ENCODE peak calls at places on chromosomes 11 and 22, in six cellular contexts. U, E, D, Q, Z and F are unnamed samples.

GRCh38 chr11:69944146-69944795 is 125.1 kb upstream of the FGF3 start:
- DNase-seq in U (no peak), E (no peak), D (no peak), Q (peak), Z (no peak), F (no peak)

GRCh38 chr22:36084717-36085116 is 56.1 kb upstream of the RBFOX2 start:
- DNase-seq in U (no peak), E (no peak), D (no peak), Q (no peak), Z (no peak), F (no peak)

GRCh38 chr11:1367721-1368120 is 22.0 kb upstream of the BRSK2 start:
- DNase-seq in U (no peak), E (no peak), D (no peak), Q (no peak), Z (no peak), F (no peak)

GRCh38 chr11:75308116-75308515 is 43.3 kb downstream of the ARRB1 start:
- DNase-seq in U (no peak), E (no peak), D (no peak), Q (peak), Z (no peak), F (no peak)

GRCh38 chr22:49102367-49102766 is 725.3 kb downstream of the BRD1 start:
- DNase-seq in U (no peak), E (no peak), D (no peak), Q (no peak), Z (no peak), F (no peak)

GRCh38 chr22:46002757-46003270 is 25.9 kb upstream of the WNT7B start:
- DNase-seq in U (no peak), E (peak), D (no peak), Q (no peak), Z (no peak), F (peak)

GRCh38 chr11:49995559-49995958 is 13.2 kb upstream of the OR4C12 start:
- DNase-seq in U (no peak), E (no peak), D (no peak), Q (no peak), Z (no peak), F (peak)

GRCh38 chr22:45640941-45641621 is 30.6 kb upstream of the ATXN10 start:
- DNase-seq in U (no peak), E (no peak), D (no peak), Q (no peak), Z (no peak), F (no peak)

GRCh38 chr11:13008625-13009475 is at the start of gene RASSF10:
- DNase-seq in U (peak), E (peak), D (no peak), Q (peak), Z (no peak), F (no peak)

GRCh38 chr22:48957987-48958321 is 869.7 kb downstream of the BRD1 start:
- DNase-seq in U (peak), E (no peak), D (no peak), Q (no peak), Z (no peak), F (no peak)

GRCh38 chr11:77082838-77083552 is 16.2 kb downstream of the CAPN5 start:
- DNase-seq in U (peak), E (no peak), D (peak), Q (no peak), Z (peak), F (no peak)

GRCh38 chr11:67489860-67490726 is 7.3 kb downstream of the AIP start:
- DNase-seq in U (no peak), E (no peak), D (no peak), Q (no peak), Z (no peak), F (no peak)

GRCh38 chr11:84780689-84781293 is 846.4 kb downstream of the DLG2 start:
- DNase-seq in U (no peak), E (no peak), D (no peak), Q (no peak), Z (no peak), F (no peak)

GRCh38 chr22:35212020-35212419 is 45.3 kb upstream of the HMGXB4 start:
- DNase-seq in U (no peak), E (no peak), D (no peak), Q (no peak), Z (no peak), F (peak)

GRCh38 chr11:74338963-74339362 is 27.5 kb upstream of the P4HA3 start:
- DNase-seq in U (no peak), E (no peak), D (no peak), Q (no peak), Z (no peak), F (no peak)

GRCh38 chr11:102494216-102494615 is 36.3 kb downstream of the MMP7 start:
- DNase-seq in U (no peak), E (peak), D (no peak), Q (no peak), Z (no peak), F (no peak)

GRCh38 chr11:107478922-107479321 is 21.3 kb upstream of the CWF19L2 start:
- DNase-seq in U (no peak), E (no peak), D (no peak), Q (no peak), Z (no peak), F (no peak)

GRCh38 chr11:15615412-15616096 is 500.8 kb downstream of the INSC start:
- DNase-seq in U (no peak), E (no peak), D (no peak), Q (no peak), Z (no peak), F (no peak)

GRCh38 chr11:83610996-83611395 is 324.8 kb upstream of the CCDC90B start:
- DNase-seq in U (no peak), E (no peak), D (no peak), Q (no peak), Z (no peak), F (no peak)

GRCh38 chr11:71116435-71117040 is 135.8 kb downstream of the SHANK2 start:
- DNase-seq in U (no peak), E (no peak), D (no peak), Q (no peak), Z (no peak), F (no peak)

GRCh38 chr11:116130122-116130521 is 625.9 kb upstream of the CADM1 start:
- DNase-seq in U (no peak), E (no peak), D (no peak), Q (no peak), Z (no peak), F (no peak)

GRCh38 chr11:14449302-14449714 is 50.3 kb downstream of the COPB1 start:
- DNase-seq in U (no peak), E (no peak), D (no peak), Q (no peak), Z (no peak), F (no peak)

GRCh38 chr11:100619484-100619883 is 67.6 kb upstream of the ARHGAP42 start:
- DNase-seq in U (no peak), E (no peak), D (no peak), Q (no peak), Z (no peak), F (peak)

GRCh38 chr11:77381749-77382693 is 80.5 kb upstream of the GDPD4 start:
- DNase-seq in U (no peak), E (no peak), D (no peak), Q (no peak), Z (no peak), F (no peak)

DNA sequence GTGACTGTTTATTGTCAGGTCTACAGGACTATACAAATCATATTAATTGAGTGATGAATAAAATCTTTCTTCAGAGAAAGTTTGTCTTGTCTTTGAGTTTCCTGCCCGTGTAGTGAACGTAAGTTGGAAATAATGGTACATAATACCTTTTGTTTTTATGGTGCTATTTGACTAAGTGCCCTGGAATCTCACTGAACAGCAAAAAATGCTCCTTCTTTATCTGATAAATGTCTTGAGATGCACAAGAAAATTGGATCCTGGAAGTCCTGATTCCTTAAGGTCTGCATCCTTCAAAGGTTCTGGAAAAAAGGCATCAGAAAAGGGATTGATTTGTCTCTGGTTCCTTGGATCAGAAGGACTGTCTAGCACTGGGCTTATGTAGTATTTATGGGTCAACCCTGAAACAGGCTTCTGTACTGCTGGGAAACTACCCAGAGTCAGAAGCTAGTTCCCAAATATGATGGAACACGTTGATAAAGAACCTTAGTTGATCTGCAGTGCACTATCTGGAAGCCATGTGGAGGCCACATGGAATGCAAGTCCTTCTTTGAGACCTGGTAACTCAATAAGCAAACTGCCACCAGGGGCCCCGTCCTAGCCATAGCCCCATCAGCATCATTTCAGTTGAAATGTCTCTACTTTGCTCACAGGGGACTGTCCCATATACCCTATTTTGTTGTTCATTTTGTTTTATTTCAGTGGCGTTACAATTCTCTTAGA is 100.6 kb upstream of the CD44 start:
- DNase-seq in U (no peak), E (no peak), D (no peak), Q (no peak), Z (no peak), F (no peak)
- TF ChIP-seq POLR2A in U (no peak), E (no peak), D (no peak), Q (no peak), Z (no peak), F (no peak)

GRCh38 chr11:109957601-109958000 is 135.6 kb upstream of the ZC3H12C start:
- DNase-seq in U (no peak), E (no peak), D (no peak), Q (no peak), Z (no peak), F (no peak)

GRCh38 chr11:109957000-109957399 is 136.2 kb upstream of the ZC3H12C start:
- DNase-seq in U (no peak), E (no peak), D (no peak), Q (no peak), Z (no peak), F (no peak)

GRCh38 chr11:109954534-109954933 is 138.7 kb upstream of the ZC3H12C start:
- DNase-seq in U (no peak), E (no peak), D (no peak), Q (no peak), Z (no peak), F (no peak)

GRCh38 chr11:109960831-109961230 is 132.4 kb upstream of the ZC3H12C start:
- DNase-seq in U (no peak), E (no peak), D (peak), Q (no peak), Z (peak), F (no peak)

DNA sequence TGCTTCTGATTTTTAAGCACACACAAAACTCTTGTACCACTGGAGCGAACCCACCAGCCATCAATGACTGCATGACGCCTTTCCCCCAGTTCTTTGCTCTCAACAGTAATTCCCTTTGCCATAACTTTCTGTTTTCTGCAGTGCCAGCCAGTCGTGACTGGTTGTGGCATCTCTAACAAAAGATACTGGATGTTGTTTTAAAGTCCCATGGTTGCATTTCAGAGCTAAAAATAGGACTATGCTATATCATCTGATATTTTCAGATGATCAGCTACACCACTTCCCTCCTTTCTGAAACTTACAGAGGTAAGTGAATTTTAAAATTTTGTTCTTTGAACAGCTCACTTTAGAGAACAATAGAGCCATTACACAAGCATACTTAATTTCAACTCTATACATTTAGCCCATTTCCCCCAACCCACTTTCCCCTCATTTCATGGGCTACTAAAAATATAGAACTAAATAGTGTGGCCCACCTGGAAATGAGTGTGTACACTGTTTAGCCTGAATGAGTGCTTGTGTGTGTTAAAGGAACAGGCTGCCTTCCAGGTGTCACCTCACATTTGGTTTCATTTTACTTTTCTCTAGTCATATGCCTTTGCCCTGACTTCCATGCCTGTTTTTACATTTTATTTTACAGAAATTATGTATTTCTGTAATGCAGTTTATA is 136.9 kb upstream of the ZC3H12C start:
- DNase-seq in U (no peak), E (no peak), D (no peak), Q (no peak), Z (no peak), F (no peak)
- TF ChIP-seq POLR2A in U (no peak), E (no peak), D (no peak), Q (no peak), Z (no peak), F (no peak)

GRCh38 chr22:41288245-41288946 is 2.4 kb upstream of the RANGAP1 start:
- DNase-seq in U (no peak), E (peak), D (no peak), Q (peak), Z (no peak), F (no peak)
- TF ChIP-seq POLR2A in U (no peak), E (no peak), D (no peak), Q (no peak), Z (no peak), F (no peak)

DNA sequence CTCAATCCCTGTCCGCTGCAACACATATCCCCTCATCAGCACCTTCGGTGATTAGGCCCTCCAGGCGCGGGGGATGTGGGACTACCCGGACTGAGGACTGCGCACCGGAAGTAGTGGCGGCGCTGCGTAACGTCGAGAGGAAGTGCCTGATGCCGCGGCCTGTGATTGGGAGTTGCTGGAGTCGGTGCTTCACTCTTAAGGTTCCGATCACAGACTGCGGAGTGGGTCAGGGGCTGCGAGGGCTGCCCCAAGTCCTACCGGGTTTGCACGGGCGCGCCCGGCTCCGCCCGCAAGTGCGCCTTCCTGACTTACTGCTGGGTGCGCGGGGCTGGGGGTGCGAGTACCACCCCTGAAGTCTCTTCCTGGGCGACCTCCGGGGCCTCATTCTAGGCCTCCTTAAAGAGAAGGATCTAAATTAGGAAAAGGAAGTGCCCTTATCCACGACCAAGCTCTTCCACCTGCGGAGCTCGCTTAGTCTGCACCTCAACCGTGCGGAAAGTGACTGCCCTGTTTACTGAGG is at the start of gene ALKBH3:
- DNase-seq in U (peak), E (peak), D (peak), Q (peak), Z (peak), F (peak)
- TF ChIP-seq POLR2A in U (no peak), E (peak), D (no peak), Q (peak), Z (peak), F (peak)

GRCh38 chr11:124746621-124747243 is 5.3 kb downstream of the VSIG2 start:
- DNase-seq in U (peak), E (peak), D (no peak), Q (peak), Z (no peak), F (peak)
- TF ChIP-seq POLR2A in U (peak), E (no peak), D (no peak), Q (peak), Z (no peak), F (no peak)

DNA sequence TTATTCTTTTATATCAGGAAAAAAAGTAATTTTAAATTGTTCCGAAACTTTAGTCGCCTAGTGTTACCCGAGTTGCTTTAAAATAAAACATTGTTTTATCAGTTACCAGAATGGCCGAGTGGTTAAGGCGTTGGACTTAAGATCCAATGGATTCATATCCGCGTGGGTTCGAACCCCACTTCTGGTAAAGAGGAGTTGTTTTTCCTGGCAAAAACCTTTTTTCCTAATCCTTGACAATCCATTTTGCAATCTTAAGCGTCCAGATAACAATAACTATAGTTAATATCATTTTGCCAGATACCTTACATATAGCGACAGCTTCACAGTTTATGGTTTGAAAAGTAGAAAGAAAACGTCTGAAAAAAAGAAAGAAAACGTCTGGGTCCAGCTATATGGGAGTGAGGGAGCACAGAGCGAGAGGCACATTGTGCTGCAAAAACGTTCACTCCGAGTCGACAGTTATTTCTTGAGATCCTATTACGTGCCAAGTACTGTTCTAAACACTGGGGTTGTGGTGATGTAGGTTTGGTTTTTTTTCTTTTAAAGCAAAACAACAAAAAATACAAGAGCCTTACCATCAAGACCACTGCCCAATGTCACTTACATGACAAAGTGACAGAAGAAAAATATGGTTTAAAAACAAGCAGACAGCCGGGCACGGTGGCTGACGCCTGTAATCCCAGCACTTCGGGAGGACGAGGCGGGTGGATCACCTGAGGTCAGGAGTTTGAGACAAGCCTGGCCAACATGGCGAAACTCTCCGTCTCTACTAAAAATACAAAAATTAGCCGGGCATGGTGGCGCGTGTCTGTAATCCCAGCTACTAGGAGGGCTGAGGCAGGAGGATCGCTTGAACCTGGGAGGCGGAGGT is 40.5 kb downstream of the OR4D9 start:
- DNase-seq in U (peak), E (no peak), D (no peak), Q (no peak), Z (peak), F (no peak)
- TF ChIP-seq POLR2A in U (no peak), E (no peak), D (no peak), Q (no peak), Z (no peak), F (no peak)

DNA sequence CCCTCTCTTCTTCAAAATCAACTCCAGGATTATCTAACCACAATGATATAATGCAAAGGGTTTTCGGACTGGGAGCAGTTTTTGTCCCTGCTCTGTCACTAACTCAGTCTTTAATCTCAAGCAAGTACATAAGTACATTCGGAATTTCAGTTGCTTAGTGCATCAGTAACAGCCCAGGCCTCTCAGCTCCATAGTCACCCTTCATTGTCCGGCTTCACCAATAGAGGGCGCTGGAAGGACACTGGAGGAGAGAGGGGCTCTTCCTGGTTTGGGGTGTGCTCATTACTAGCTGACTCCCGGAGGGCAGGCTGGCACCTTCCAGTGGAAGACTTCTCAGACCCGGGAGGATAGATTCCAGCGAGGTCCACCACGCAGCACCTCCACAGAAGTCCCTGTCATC is 90.4 kb upstream of the PDGFD start:
- DNase-seq in U (no peak), E (no peak), D (no peak), Q (no peak), Z (no peak), F (peak)
- TF ChIP-seq POLR2A in U (no peak), E (no peak), D (no peak), Q (no peak), Z (no peak), F (no peak)

DNA sequence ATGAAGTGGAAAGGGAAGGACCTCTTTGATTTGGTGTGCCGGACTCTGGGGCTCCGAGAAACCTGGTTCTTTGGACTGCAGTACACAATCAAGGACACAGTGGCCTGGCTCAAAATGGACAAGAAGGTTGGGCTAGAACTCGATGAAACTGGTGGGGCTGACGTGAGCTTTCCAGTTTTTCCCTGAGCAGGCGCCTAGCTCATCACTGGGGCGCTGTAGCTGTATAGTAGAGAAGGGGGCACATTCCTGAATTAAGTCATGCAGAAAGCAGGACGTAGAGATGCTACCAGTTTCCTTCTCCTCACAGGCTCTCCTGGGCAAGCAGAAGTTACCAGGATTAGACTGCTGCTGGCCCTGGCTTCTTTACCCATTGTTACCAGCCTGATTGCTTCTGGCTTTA is 33.3 kb downstream of the NF2 start:
- DNase-seq in U (no peak), E (no peak), D (no peak), Q (no peak), Z (no peak), F (no peak)
- TF ChIP-seq POLR2A in U (no peak), E (no peak), D (no peak), Q (no peak), Z (no peak), F (no peak)